ENCODE peak calls at places on chromosomes 6 and 20, in ten cellular contexts. I, T, X, V, E, F, J, C, W and G are unnamed samples.

GRCh38 chr6:27333642-27334040 is 21.6 kb upstream of the POM121L2 start:
- DNase-seq in W (no peak), I (no peak), J (no peak), F (no peak), E (no peak), V (no peak), T (no peak), C (no peak), X (no peak), G (no peak)

GRCh38 chr20:40673442-40673841 is 15.6 kb downstream of the MAFB start:
- DNase-seq in C (no peak), V (no peak), E (no peak), J (no peak), W (no peak), F (peak), I (no peak), X (peak), T (no peak), G (peak)

GRCh38 chr6:72533601-72534000 is 88.3 kb upstream of the KCNQ5 start:
- DNase-seq in V (no peak), W (no peak), E (no peak), C (no peak), J (peak), F (no peak), X (no peak), I (no peak), T (no peak), G (no peak)

GRCh38 chr6:105798057-105798456 is 288.1 kb upstream of the PRDM1 start:
- DNase-seq in V (no peak), I (peak), F (no peak), W (peak), T (no peak), J (peak), C (no peak), X (no peak), E (no peak), G (peak)

GRCh38 chr20:24781061-24781980 is 167.7 kb upstream of the CST7 start:
- DNase-seq in V (peak), I (no peak), F (no peak), J (peak), E (no peak), T (peak), X (peak), C (no peak), W (peak), G (peak)

GRCh38 chr20:25288291-25289181 is 40.7 kb downstream of the PYGB start:
- DNase-seq in C (no peak), I (peak), E (no peak), W (peak), X (peak), J (no peak), T (peak), V (no peak), F (no peak), G (peak)

GRCh38 chr6:49264909-49265308 is 198.1 kb downstream of the MMUT start:
- DNase-seq in J (no peak), W (no peak), C (no peak), T (no peak), I (no peak), V (no peak), X (no peak), E (no peak), F (no peak), G (no peak)

GRCh38 chr6:73732845-73733675 is 37.1 kb downstream of the CD109 start:
- DNase-seq in F (peak), T (peak), J (peak), E (peak), W (peak), V (peak), I (peak), C (peak), X (peak), G (peak)

GRCh38 chr6:135475292-135475886 is 22.2 kb downstream of the AHI1 start:
- DNase-seq in X (no peak), C (no peak), J (peak), F (no peak), E (no peak), T (no peak), V (no peak), I (no peak), W (no peak), G (no peak)

GRCh38 chr6:18171861-18172260 is 16.6 kb downstream of the KDM1B start:
- DNase-seq in I (no peak), E (no peak), J (no peak), C (no peak), W (no peak), V (peak), T (no peak), X (no peak), F (no peak), G (no peak)

GRCh38 chr20:23235173-23236027 is 115.2 kb upstream of the NXT1 start:
- DNase-seq in T (peak), E (no peak), X (peak), J (peak), F (peak), C (peak), V (peak), W (no peak), I (peak), G (peak)

GRCh38 chr20:23240519-23240918 is 110.1 kb upstream of the NXT1 start:
- DNase-seq in T (no peak), J (no peak), X (no peak), E (no peak), W (no peak), F (no peak), I (no peak), V (no peak), C (no peak), G (no peak)

GRCh38 chr20:23233341-23233740 is 117.2 kb upstream of the NXT1 start:
- DNase-seq in J (no peak), W (no peak), F (no peak), C (no peak), I (no peak), T (no peak), V (no peak), E (no peak), X (no peak), G (no peak)

GRCh38 chr20:23234311-23235078 is 116.1 kb upstream of the NXT1 start:
- DNase-seq in I (no peak), C (no peak), W (no peak), V (no peak), T (no peak), J (peak), E (no peak), F (no peak), X (no peak), G (no peak)

GRCh38 chr20:23237166-23237565 is 113.4 kb upstream of the NXT1 start:
- DNase-seq in T (no peak), I (no peak), J (no peak), W (no peak), V (no peak), X (no peak), C (no peak), F (no peak), E (no peak), G (no peak)
- H3K4me3 ChIP-seq in T (no peak), I (no peak), J (no peak), W (no peak), V (no peak), X (no peak), C (no peak), F (no peak), E (no peak), G (no peak)

GRCh38 chr6:137872071-137872470 is 5.0 kb downstream of the TNFAIP3 start:
- DNase-seq in C (peak), J (peak), F (no peak), V (no peak), W (no peak), T (no peak), I (no peak), E (no peak), X (no peak), G (no peak)

GRCh38 chr6:137871299-137871698 is 4.2 kb downstream of the TNFAIP3 start:
- DNase-seq in X (no peak), J (no peak), V (no peak), W (no peak), T (peak), F (no peak), C (no peak), E (no peak), I (no peak), G (no peak)

GRCh38 chr6:137875606-137876005 is 8.5 kb downstream of the TNFAIP3 start:
- DNase-seq in F (no peak), C (no peak), J (no peak), E (no peak), X (no peak), I (no peak), W (no peak), V (no peak), T (no peak), G (no peak)

GRCh38 chr6:137874204-137875001 is 7.3 kb downstream of the TNFAIP3 start:
- DNase-seq in X (no peak), V (no peak), C (peak), W (no peak), F (no peak), I (no peak), E (no peak), T (no peak), J (no peak), G (no peak)

DNA sequence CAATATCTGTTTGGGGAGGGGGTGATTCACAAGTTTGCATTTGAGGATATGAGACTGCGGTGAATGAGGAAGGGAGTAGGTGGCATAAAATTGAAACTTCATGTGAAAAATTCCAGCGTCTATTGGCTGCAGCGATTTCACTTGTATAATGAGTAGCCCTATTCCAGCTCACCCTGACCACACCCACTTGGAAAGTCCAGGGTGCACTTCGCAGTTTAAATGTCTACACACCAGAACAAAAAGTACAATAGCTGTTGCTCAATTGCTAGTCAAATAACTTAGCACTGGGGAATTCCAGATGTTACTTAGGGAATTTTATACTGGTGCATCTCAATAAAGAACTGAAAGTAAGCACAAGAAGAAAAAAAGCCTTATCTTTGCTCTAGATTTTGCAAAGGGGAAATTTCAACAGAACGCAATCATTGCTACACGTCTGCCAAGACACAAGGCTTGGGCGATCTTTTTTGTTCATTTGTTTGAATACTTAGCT is 6.3 kb downstream of the TNFAIP3 start:
- DNase-seq in T (no peak), J (peak), X (peak), F (peak), E (peak), I (peak), W (peak), C (peak), V (peak), G (peak)
- TF ChIP-seq POLR2A in T (no peak), J (no peak), X (no peak), F (no peak), E (no peak), I (no peak), W (no peak), C (peak), V (no peak), G (no peak)

DNA sequence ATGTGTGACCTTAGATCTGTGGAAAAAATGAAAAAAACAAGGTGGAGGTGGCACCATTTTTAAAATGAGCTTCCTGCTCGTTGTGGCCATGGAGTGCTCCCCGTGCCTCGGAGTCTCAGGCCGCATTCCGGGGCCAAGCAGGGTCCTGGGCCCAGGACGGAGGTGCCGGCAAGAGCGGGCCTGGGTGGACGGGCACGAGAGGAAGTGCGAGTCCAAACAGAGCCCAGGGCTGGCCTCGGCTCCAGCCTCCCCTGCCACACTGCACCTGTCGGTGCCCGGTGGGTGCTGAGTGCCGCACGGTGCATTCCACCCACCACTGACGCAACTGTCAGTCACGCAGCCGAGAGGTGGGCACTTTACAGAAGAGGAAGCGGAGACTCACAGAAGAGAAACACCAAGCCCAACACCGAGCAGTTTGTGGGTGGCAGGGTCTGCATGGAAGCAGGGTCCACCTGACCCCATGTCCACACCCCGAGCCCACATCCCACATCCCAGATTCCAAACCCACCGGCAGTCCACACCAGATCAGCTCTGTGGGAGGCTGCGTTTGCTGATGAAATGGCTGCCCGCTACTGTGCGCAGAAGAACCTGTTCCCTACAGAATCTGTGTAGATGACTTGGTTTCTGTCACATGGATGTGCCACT is 97.7 kb downstream of the PSMB1 start:
- DNase-seq in V (no peak), X (no peak), T (peak), C (no peak), E (no peak), J (no peak), F (no peak), W (no peak), I (no peak), G (no peak)
- H3K4me3 ChIP-seq in V (no peak), X (no peak), T (no peak), C (no peak), E (no peak), J (no peak), F (no peak), W (no peak), I (no peak), G (no peak)

DNA sequence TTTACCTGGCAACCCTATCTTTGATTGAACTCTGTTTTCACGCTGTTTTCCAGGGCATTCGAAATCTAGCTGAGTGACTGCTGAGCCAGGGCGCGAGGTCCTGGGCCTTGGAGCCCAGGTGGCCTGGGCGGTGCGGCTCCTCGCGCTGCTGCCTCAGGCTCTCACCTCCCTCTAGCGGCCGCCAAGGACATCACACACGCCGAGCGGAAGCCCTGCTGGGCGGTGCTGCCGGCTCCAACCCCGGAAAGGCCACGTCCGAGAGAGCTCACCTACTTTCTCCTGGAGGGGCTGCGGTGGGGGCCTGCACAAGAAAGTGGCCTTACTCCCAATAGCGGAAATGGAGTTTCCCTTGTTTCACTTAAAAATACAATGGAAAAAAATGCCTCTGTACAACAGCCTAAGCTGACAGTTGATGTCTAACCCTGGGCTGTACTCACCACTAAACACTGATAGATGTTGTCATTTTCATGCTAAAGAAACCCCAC is 77.7 kb downstream of the ELOVL4 start:
- DNase-seq in V (peak), F (peak), W (peak), C (peak), I (peak), E (peak), T (peak), J (peak), X (peak), G (peak)
- TF ChIP-seq POLR2A in V (no peak), F (no peak), W (no peak), C (no peak), I (no peak), E (no peak), T (no peak), J (no peak), X (no peak), G (no peak)